ENCODE peak calls at places on chromosomes 3 and 15, in six cellular contexts. R, V, K, D, N and E are unnamed samples.

GRCh38 chr15:88653200-88654064 is 14.6 kb downstream of the ISG20 start:
- DNase-seq in K (no peak), N (no peak), V (no peak), R (no peak), D (no peak), E (no peak)

GRCh38 chr3:65979731-65980130 is 59.0 kb downstream of the MAGI1 start:
- DNase-seq in N (no peak), D (peak), K (no peak), R (no peak), V (no peak), E (no peak)

GRCh38 chr3:112297714-112298113 is 3.7 kb upstream of the SLC9C1 start:
- DNase-seq in R (no peak), D (no peak), V (no peak), K (no peak), N (no peak), E (no peak)

GRCh38 chr3:80285370-80285769 is 517.6 kb upstream of the ROBO1 start:
- DNase-seq in D (no peak), K (no peak), R (no peak), V (no peak), N (no peak), E (no peak)

GRCh38 chr3:130773371-130773770 is 26.7 kb upstream of the PIK3R4 start:
- DNase-seq in R (no peak), N (no peak), D (peak), V (no peak), K (no peak), E (no peak)

GRCh38 chr3:73611176-73611575 is 13.6 kb downstream of the PDZRN3 start:
- DNase-seq in N (no peak), D (peak), V (no peak), R (no peak), K (no peak), E (no peak)

GRCh38 chr3:45677045-45677436 is 12.2 kb upstream of the SACM1L start:
- DNase-seq in V (no peak), K (peak), N (no peak), R (no peak), D (peak), E (no peak)

GRCh38 chr15:99631256-99631655 is 65.5 kb downstream of the MEF2A start:
- DNase-seq in N (no peak), V (peak), K (peak), D (no peak), R (no peak), E (no peak)

GRCh38 chr15:50119063-50119700 is at the start of gene ATP8B4:
- DNase-seq in R (no peak), D (no peak), K (no peak), N (no peak), V (no peak), E (no peak)

GRCh38 chr3:100107227-100107626 is 7.1 kb downstream of the FILIP1L start:
- DNase-seq in N (no peak), K (no peak), R (no peak), V (no peak), D (no peak), E (no peak)

GRCh38 chr3:178325330-178325729 is 210.9 kb upstream of the KCNMB2 start:
- DNase-seq in V (no peak), N (no peak), R (no peak), D (peak), K (no peak), E (no peak)

GRCh38 chr3:48186993-48187578 is 1.1 kb downstream of the CDC25A start:
- DNase-seq in D (peak), R (no peak), V (no peak), K (no peak), N (no peak), E (peak)

GRCh38 chr3:125585595-125586223 is 9.6 kb downstream of the OSBPL11 start:
- DNase-seq in K (peak), D (peak), V (peak), R (no peak), N (peak), E (peak)

GRCh38 chr3:124928333-124929202 is 6.0 kb downstream of the MUC13 start:
- DNase-seq in D (peak), R (peak), V (peak), N (peak), K (peak), E (peak)

GRCh38 chr3:133934996-133935842 is 39.5 kb upstream of the RAB6B start:
- DNase-seq in V (no peak), R (no peak), D (no peak), K (no peak), N (no peak), E (no peak)

GRCh38 chr3:21705769-21706168 is 45.2 kb downstream of the ZNF385D start:
- DNase-seq in D (peak), V (no peak), K (no peak), N (no peak), R (peak), E (no peak)

GRCh38 chr3:62051506-62051905 is 321.8 kb downstream of the FEZF2 start:
- DNase-seq in R (no peak), V (no peak), D (peak), K (peak), N (peak), E (no peak)

GRCh38 chr3:56624725-56625124 is 58.3 kb downstream of the TASOR start:
- DNase-seq in D (peak), K (no peak), R (no peak), V (no peak), N (no peak), E (no peak)

GRCh38 chr15:27017168-27017809 is 46.3 kb downstream of the GABRG3 start:
- DNase-seq in R (no peak), K (no peak), V (peak), D (peak), N (peak), E (peak)

GRCh38 chr3:180570238-180570637 is 31.7 kb upstream of the TTC14 start:
- DNase-seq in N (no peak), D (no peak), R (no peak), K (no peak), V (no peak), E (no peak)

GRCh38 chr15:66080791-66081475 is 172.6 kb downstream of the MEGF11 start:
- DNase-seq in V (no peak), R (no peak), K (peak), N (peak), D (peak), E (no peak)

GRCh38 chr15:55775316-55775715 is 32.4 kb upstream of the PRTG start:
- DNase-seq in D (no peak), K (no peak), V (no peak), R (no peak), N (no peak), E (peak)

GRCh38 chr3:99674086-99674789 is 35.8 kb downstream of the COL8A1 start:
- DNase-seq in K (no peak), D (peak), V (no peak), R (no peak), N (no peak), E (no peak)

GRCh38 chr3:39990532-39990931 is 181.1 kb downstream of the MYRIP start:
- DNase-seq in V (peak), R (no peak), D (peak), N (peak), K (peak), E (peak)

GRCh38 chr3:278300-279064 is 81.9 kb downstream of the CHL1 start:
- DNase-seq in V (peak), K (peak), D (no peak), R (no peak), N (no peak), E (no peak)

GRCh38 chr3:174270841-174271240 is 588.3 kb upstream of the NAALADL2 start:
- DNase-seq in V (no peak), N (no peak), D (peak), R (no peak), K (no peak), E (no peak)

GRCh38 chr15:82625136-82625535 is 22.0 kb downstream of the CPEB1 start:
- DNase-seq in D (no peak), V (no peak), K (no peak), N (no peak), R (no peak), E (no peak)

GRCh38 chr15:82624438-82624837 is 22.7 kb downstream of the CPEB1 start:
- DNase-seq in V (no peak), D (no peak), R (no peak), K (no peak), N (no peak), E (no peak)

GRCh38 chr15:82624008-82624407 is 23.2 kb downstream of the CPEB1 start:
- DNase-seq in R (no peak), D (no peak), V (no peak), K (no peak), N (no peak), E (no peak)

GRCh38 chr15:82621970-82622369 is 25.2 kb downstream of the CPEB1 start:
- DNase-seq in R (no peak), K (no peak), D (no peak), N (no peak), V (no peak), E (no peak)
- TF ChIP-seq CTCF in R (no peak), K (no peak), D (peak), N (no peak), V (no peak), E (no peak)

GRCh38 chr15:61828008-61828407 is 232.2 kb downstream of the VPS13C start:
- DNase-seq in K (no peak), V (no peak), D (no peak), R (no peak), N (no peak), E (no peak)
- TF ChIP-seq CTCF in K (no peak), V (no peak), D (no peak), R (no peak), N (no peak), E (no peak)

DNA sequence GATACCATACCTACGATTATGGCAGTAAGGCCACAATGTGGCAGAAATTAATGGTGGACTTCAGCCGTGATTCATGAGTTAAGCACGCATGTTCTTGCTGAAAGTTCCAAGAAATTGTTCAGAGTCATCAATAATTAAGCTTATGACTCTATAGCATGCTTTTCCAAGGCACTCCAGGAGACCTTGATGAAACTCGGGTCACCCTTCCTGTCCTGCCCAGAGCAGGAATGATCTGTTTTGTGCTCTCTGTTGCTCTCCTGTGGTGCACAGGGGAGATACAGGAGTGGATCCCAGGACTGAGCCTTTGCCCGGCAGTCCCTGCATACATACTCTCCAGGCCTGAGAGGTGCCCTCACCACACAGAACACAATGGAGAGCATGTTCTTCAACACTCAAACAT is 141.6 kb upstream of the SLC2A2 start:
- DNase-seq in R (no peak), N (peak), D (peak), V (no peak), K (no peak), E (no peak)
- TF ChIP-seq CTCF in R (no peak), N (no peak), D (peak), V (no peak), K (no peak), E (peak)

DNA sequence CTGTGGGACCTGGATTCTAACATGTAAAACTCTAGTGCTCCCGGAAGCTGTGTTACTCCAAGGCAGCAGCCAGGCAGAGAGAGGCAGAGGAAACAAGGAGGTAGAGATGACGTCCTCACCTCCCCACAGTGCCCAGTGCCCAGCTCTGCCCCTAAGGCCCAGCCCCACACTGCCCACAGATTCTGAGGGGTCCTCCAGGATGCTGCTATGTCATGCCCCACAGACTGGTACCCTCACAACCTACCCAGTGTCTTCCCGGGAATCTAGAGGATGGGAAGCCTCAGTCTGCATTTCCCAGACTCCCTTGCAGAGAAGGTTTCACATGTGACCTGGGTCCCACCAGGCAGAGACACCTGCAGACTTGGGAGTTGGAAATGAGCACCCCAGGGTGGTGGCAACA is 75.9 kb upstream of the PCSK6 start:
- DNase-seq in K (no peak), V (no peak), D (no peak), R (no peak), N (no peak), E (no peak)
- TF ChIP-seq CTCF in K (no peak), V (no peak), D (no peak), R (no peak), N (no peak), E (no peak)

GRCh38 chr3:42746455-42747450 is 26.3 kb downstream of the CCDC13 start:
- DNase-seq in N (no peak), K (no peak), R (no peak), D (no peak), V (no peak), E (no peak)

GRCh38 chr3:42745776-42746454 is 27.1 kb downstream of the CCDC13 start:
- DNase-seq in D (no peak), V (no peak), R (no peak), K (no peak), N (no peak), E (no peak)

GRCh38 chr3:42743204-42743995 is 29.7 kb downstream of the CCDC13 start:
- DNase-seq in N (no peak), K (no peak), V (no peak), D (no peak), R (no peak), E (no peak)

GRCh38 chr3:42747581-42747980 is 25.5 kb downstream of the CCDC13 start:
- DNase-seq in N (no peak), V (no peak), K (no peak), R (no peak), D (no peak), E (no peak)

DNA sequence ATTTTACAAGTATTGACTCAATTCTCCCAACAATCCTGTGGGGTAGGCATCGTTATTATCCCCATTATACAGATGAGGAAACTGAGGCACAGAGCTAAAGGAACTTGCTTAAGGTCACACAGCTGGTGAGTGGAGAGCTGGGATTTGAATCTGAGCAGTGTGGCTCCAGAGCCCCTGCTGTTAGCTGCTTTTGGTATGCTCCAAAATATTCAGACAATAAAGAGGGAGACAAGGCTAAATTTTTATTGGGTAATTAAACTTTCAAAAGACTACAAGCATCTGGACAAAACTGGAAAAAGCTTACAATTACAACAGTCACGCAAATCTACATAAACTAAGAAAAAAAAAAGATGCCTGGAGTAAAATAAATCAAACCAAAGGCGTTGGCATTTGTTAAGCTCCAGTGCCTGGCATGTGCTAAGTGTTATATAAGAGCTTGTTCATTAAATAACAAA is 27.7 kb downstream of the CCDC13 start:
- DNase-seq in D (no peak), V (no peak), K (no peak), N (no peak), R (no peak), E (no peak)
- TF ChIP-seq CTCF in D (no peak), V (no peak), K (no peak), N (no peak), R (no peak), E (no peak)

DNA sequence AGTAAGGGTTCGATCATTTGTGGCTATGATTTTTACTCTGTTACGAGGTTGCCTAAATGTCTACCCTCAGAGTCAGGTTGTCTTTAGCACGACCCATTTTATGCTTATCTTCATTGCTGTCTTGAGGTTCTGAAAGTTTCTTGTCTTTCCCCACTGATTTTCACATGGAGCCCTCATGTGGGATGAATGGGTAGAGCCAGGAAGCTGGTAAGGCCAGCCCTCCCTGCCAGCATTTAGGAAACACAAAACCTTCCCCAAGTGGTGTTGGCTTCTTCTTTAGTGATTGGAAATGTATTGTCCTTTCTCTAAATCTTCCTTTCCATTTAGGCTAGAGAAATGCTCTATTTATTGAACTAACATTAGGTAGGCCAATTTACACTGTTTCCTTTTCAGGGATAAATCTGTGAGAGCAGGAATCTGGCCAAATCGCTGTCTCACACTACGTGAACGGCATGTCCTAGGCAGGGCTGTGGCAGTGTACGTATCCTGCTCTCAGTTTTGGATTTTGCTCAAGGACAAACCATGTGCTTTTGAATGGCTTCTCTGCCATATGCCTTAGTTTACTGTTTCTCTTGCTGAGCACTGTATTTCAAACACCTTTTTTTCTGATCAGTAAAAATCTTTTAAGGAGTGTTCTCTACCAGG is 43.7 kb downstream of the MYZAP start:
- DNase-seq in D (no peak), K (peak), N (no peak), R (no peak), V (no peak), E (no peak)
- TF ChIP-seq CTCF in D (no peak), K (no peak), N (no peak), R (no peak), V (no peak), E (no peak)

GRCh38 chr3:153768559-153769469 is 352.4 kb upstream of the ARHGEF26 start:
- DNase-seq in N (peak), D (peak), R (no peak), V (peak), K (peak), E (peak)
- TF ChIP-seq CTCF in N (peak), D (peak), R (peak), V (peak), K (peak), E (peak)

DNA sequence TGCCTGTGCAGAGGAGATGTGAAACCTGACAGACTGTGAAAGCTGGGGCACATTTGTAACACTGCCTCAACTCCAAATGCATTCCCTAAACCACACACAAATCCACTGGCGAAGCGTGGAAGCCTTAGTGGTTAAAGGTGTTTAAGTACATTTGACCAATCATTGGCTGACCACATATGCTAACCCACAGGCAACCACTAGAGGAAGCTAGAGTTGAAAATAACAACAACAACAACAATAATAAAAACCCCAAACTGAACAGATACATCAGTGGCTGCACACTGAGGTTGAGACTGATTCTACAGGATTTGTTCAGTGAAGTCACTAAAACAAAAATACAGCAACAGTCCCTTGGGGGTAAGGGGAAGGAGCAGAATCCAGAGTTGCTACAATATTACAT is 129.7 kb downstream of the TJP1 start:
- DNase-seq in N (no peak), R (no peak), D (peak), K (no peak), V (no peak), E (no peak)
- TF ChIP-seq CTCF in N (no peak), R (no peak), D (peak), K (no peak), V (no peak), E (no peak)

GRCh38 chr15:69213786-69214185 is 53.4 kb downstream of the GLCE start:
- DNase-seq in N (no peak), K (no peak), D (no peak), R (no peak), V (no peak), E (no peak)
- TF ChIP-seq CTCF in N (peak), K (no peak), D (peak), R (no peak), V (no peak), E (peak)